ENCODE peak calls at places on chromosomes 5 and 9, in ten cellular contexts. One of them, this sample, is unnamed.

GRCh38 chr5:170154744-170155143 is 49.0 kb downstream of the FOXI1 start:
- DNase-seq in tibial artery: no peak
- DNase-seq in AG04449: no peak
- DNase-seq in HCT116: no peak
- DNase-seq in CD8-positive, alpha-beta T cell: no peak
- DNase-seq in fibroblast of pulmonary artery: no peak
- DNase-seq in left ventricle myocardium inferior: no peak
- DNase-seq in foreskin fibroblast: no peak
- DNase-seq in DND-41: no peak
- DNase-seq in endodermal cell: no peak
- DNase-seq in this sample: no peak

GRCh38 chr5:15031180-15031579 is 159.6 kb upstream of the ANKH start:
- DNase-seq in tibial artery: no peak
- DNase-seq in AG04449: no peak
- DNase-seq in HCT116: no peak
- DNase-seq in CD8-positive, alpha-beta T cell: no peak
- DNase-seq in fibroblast of pulmonary artery: no peak
- DNase-seq in left ventricle myocardium inferior: no peak
- DNase-seq in foreskin fibroblast: no peak
- DNase-seq in DND-41: no peak
- DNase-seq in endodermal cell: no peak
- DNase-seq in this sample: no peak

GRCh38 chr5:124330595-124330994 is 415.8 kb downstream of the ZNF608 start:
- DNase-seq in tibial artery: no peak
- DNase-seq in AG04449: no peak
- DNase-seq in HCT116: no peak
- DNase-seq in CD8-positive, alpha-beta T cell: no peak
- DNase-seq in fibroblast of pulmonary artery: peak; percentile 34
- DNase-seq in left ventricle myocardium inferior: no peak
- DNase-seq in foreskin fibroblast: no peak
- DNase-seq in DND-41: no peak
- DNase-seq in endodermal cell: no peak
- DNase-seq in this sample: no peak

GRCh38 chr9:113307401-113307975 is 4.3 kb upstream of the RNF183 start:
- DNase-seq in tibial artery: no peak
- DNase-seq in AG04449: no peak
- DNase-seq in HCT116: no peak
- DNase-seq in CD8-positive, alpha-beta T cell: no peak
- DNase-seq in fibroblast of pulmonary artery: no peak
- DNase-seq in left ventricle myocardium inferior: no peak
- DNase-seq in foreskin fibroblast: no peak
- DNase-seq in DND-41: no peak
- DNase-seq in endodermal cell: no peak
- DNase-seq in this sample: no peak

GRCh38 chr5:144436007-144436406 is 265.3 kb downstream of the KCTD16 start:
- DNase-seq in tibial artery: no peak
- DNase-seq in AG04449: no peak
- DNase-seq in HCT116: no peak
- DNase-seq in CD8-positive, alpha-beta T cell: no peak
- DNase-seq in fibroblast of pulmonary artery: no peak
- DNase-seq in left ventricle myocardium inferior: no peak
- DNase-seq in foreskin fibroblast: no peak
- DNase-seq in DND-41: no peak
- DNase-seq in endodermal cell: no peak
- DNase-seq in this sample: no peak

GRCh38 chr9:77846957-77847574 is 184.5 kb downstream of the GNAQ start:
- DNase-seq in tibial artery: no peak
- DNase-seq in AG04449: no peak
- DNase-seq in HCT116: no peak
- DNase-seq in CD8-positive, alpha-beta T cell: no peak
- DNase-seq in fibroblast of pulmonary artery: peak; percentile 86
- DNase-seq in left ventricle myocardium inferior: no peak
- DNase-seq in foreskin fibroblast: no peak
- DNase-seq in DND-41: peak; percentile 57
- DNase-seq in endodermal cell: no peak
- DNase-seq in this sample: no peak

GRCh38 chr5:62037972-62038371 is 268.0 kb upstream of the KIF2A start:
- DNase-seq in tibial artery: no peak
- DNase-seq in AG04449: no peak
- DNase-seq in HCT116: no peak
- DNase-seq in CD8-positive, alpha-beta T cell: no peak
- DNase-seq in fibroblast of pulmonary artery: no peak
- DNase-seq in left ventricle myocardium inferior: no peak
- DNase-seq in foreskin fibroblast: no peak
- DNase-seq in DND-41: no peak
- DNase-seq in endodermal cell: no peak
- DNase-seq in this sample: no peak

GRCh38 chr9:70830618-70831017 is 290.8 kb downstream of the TRPM3 start:
- DNase-seq in tibial artery: no peak
- DNase-seq in AG04449: no peak
- DNase-seq in HCT116: no peak
- DNase-seq in CD8-positive, alpha-beta T cell: no peak
- DNase-seq in fibroblast of pulmonary artery: peak; percentile 17
- DNase-seq in left ventricle myocardium inferior: no peak
- DNase-seq in foreskin fibroblast: no peak
- DNase-seq in DND-41: no peak
- DNase-seq in endodermal cell: no peak
- DNase-seq in this sample: no peak

GRCh38 chr5:90437663-90438062 is 28.1 kb upstream of the CETN3 start:
- DNase-seq in tibial artery: no peak
- DNase-seq in AG04449: no peak
- DNase-seq in HCT116: no peak
- DNase-seq in CD8-positive, alpha-beta T cell: no peak
- DNase-seq in fibroblast of pulmonary artery: no peak
- DNase-seq in left ventricle myocardium inferior: no peak
- DNase-seq in foreskin fibroblast: no peak
- DNase-seq in DND-41: no peak
- DNase-seq in endodermal cell: no peak
- DNase-seq in this sample: no peak

GRCh38 chr9:130713286-130713975 is 19.9 kb downstream of the EXOSC2 start:
- DNase-seq in tibial artery: peak; percentile 79
- DNase-seq in AG04449: no peak
- DNase-seq in HCT116: no peak
- DNase-seq in CD8-positive, alpha-beta T cell: no peak
- DNase-seq in fibroblast of pulmonary artery: peak; percentile 42
- DNase-seq in left ventricle myocardium inferior: no peak
- DNase-seq in foreskin fibroblast: peak; percentile 28
- DNase-seq in DND-41: peak; percentile 15
- DNase-seq in endodermal cell: peak; percentile 66
- DNase-seq in this sample: no peak

GRCh38 chr9:128892223-128892892 is 10.4 kb downstream of the LRRC8A start:
- DNase-seq in tibial artery: peak; percentile 98
- DNase-seq in AG04449: no peak
- DNase-seq in HCT116: no peak
- DNase-seq in CD8-positive, alpha-beta T cell: peak; percentile 47
- DNase-seq in fibroblast of pulmonary artery: peak; percentile 94
- DNase-seq in left ventricle myocardium inferior: peak; percentile 88
- DNase-seq in foreskin fibroblast: peak; percentile 95
- DNase-seq in DND-41: no peak
- DNase-seq in endodermal cell: peak; percentile 52
- DNase-seq in this sample: no peak

DNA sequence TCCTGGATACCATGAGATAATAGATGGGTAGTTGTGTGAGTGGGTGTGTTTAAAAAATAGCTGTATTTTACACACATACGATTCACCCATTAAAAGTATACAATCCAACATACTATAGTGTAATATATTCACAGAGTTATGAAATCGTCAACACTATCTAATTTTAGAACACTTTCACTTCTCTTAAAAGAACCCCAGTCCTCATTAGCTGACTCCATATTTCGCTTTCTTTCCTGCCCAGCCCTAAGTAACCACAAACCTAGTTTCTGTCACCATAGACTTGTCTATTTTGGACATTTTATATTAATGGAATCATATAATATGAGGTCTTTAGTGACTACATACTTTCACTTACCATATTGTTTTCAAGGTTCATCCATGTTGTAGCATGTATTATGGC is 63.8 kb upstream of the S1PR3 start:
- DNase-seq in tibial artery: no peak
- DNase-seq in AG04449: no peak
- DNase-seq in HCT116: no peak
- DNase-seq in CD8-positive, alpha-beta T cell: no peak
- DNase-seq in fibroblast of pulmonary artery: no peak
- DNase-seq in left ventricle myocardium inferior: no peak
- DNase-seq in foreskin fibroblast: no peak
- DNase-seq in DND-41: no peak
- DNase-seq in endodermal cell: no peak
- DNase-seq in this sample: no peak
- H3K4me3 ChIP-seq in tibial artery: no peak overlapping the region
- H3K4me3 ChIP-seq in AG04449: no peak overlapping the region
- H3K4me3 ChIP-seq in HCT116: no peak overlapping the region
- H3K4me3 ChIP-seq in CD8-positive, alpha-beta T cell: no peak overlapping the region
- H3K4me3 ChIP-seq in fibroblast of pulmonary artery: no peak overlapping the region
- H3K4me3 ChIP-seq in left ventricle myocardium inferior: no peak overlapping the region
- H3K4me3 ChIP-seq in foreskin fibroblast: no peak overlapping the region
- H3K4me3 ChIP-seq in DND-41: no peak overlapping the region
- H3K4me3 ChIP-seq in endodermal cell: no peak overlapping the region
- H3K4me3 ChIP-seq in this sample: no peak overlapping the region

GRCh38 chr5:111075520-111075919 is 4.0 kb downstream of the TSLP start:
- DNase-seq in tibial artery: no peak
- DNase-seq in AG04449: peak; percentile 84
- DNase-seq in HCT116: peak; percentile 44
- DNase-seq in CD8-positive, alpha-beta T cell: no peak
- DNase-seq in fibroblast of pulmonary artery: peak; percentile 92
- DNase-seq in left ventricle myocardium inferior: no peak
- DNase-seq in foreskin fibroblast: peak; percentile 67
- DNase-seq in DND-41: no peak
- DNase-seq in endodermal cell: no peak
- DNase-seq in this sample: no peak
- TF ChIP-seq CTCF in tibial artery: no peak
- TF ChIP-seq CTCF in AG04449: no peak
- TF ChIP-seq CTCF in HCT116: no peak
- TF ChIP-seq CTCF in CD8-positive, alpha-beta T cell: no peak
- TF ChIP-seq CTCF in fibroblast of pulmonary artery: no peak
- TF ChIP-seq CTCF in left ventricle myocardium inferior: no peak
- TF ChIP-seq CTCF in foreskin fibroblast: no peak
- TF ChIP-seq CTCF in DND-41: no peak
- TF ChIP-seq CTCF in endodermal cell: no peak
- TF ChIP-seq CTCF in this sample: no peak

GRCh38 chr5:130992095-130992494 is 173.0 kb downstream of the HINT1 start:
- DNase-seq in tibial artery: no peak
- DNase-seq in AG04449: peak; percentile 57
- DNase-seq in HCT116: no peak
- DNase-seq in CD8-positive, alpha-beta T cell: no peak
- DNase-seq in fibroblast of pulmonary artery: peak; percentile 1
- DNase-seq in left ventricle myocardium inferior: no peak
- DNase-seq in foreskin fibroblast: peak; percentile 63
- DNase-seq in DND-41: no peak
- DNase-seq in endodermal cell: no peak
- DNase-seq in this sample: no peak

GRCh38 chr5:130992621-130993020 is 172.4 kb downstream of the HINT1 start:
- DNase-seq in tibial artery: no peak
- DNase-seq in AG04449: no peak
- DNase-seq in HCT116: no peak
- DNase-seq in CD8-positive, alpha-beta T cell: no peak
- DNase-seq in fibroblast of pulmonary artery: no peak
- DNase-seq in left ventricle myocardium inferior: no peak
- DNase-seq in foreskin fibroblast: peak; percentile 10
- DNase-seq in DND-41: no peak
- DNase-seq in endodermal cell: no peak
- DNase-seq in this sample: no peak

GRCh38 chr5:130995851-130996250 is 169.2 kb downstream of the HINT1 start:
- DNase-seq in tibial artery: no peak
- DNase-seq in AG04449: no peak
- DNase-seq in HCT116: no peak
- DNase-seq in CD8-positive, alpha-beta T cell: no peak
- DNase-seq in fibroblast of pulmonary artery: no peak
- DNase-seq in left ventricle myocardium inferior: no peak
- DNase-seq in foreskin fibroblast: no peak
- DNase-seq in DND-41: no peak
- DNase-seq in endodermal cell: no peak
- DNase-seq in this sample: no peak

GRCh38 chr5:130995254-130995515 is 169.9 kb downstream of the HINT1 start:
- DNase-seq in tibial artery: no peak
- DNase-seq in AG04449: no peak
- DNase-seq in HCT116: no peak
- DNase-seq in CD8-positive, alpha-beta T cell: no peak
- DNase-seq in fibroblast of pulmonary artery: no peak
- DNase-seq in left ventricle myocardium inferior: no peak
- DNase-seq in foreskin fibroblast: no peak
- DNase-seq in DND-41: no peak
- DNase-seq in endodermal cell: no peak
- DNase-seq in this sample: no peak

GRCh38 chr5:130994496-130995253 is 170.4 kb downstream of the HINT1 start:
- DNase-seq in tibial artery: no peak
- DNase-seq in AG04449: no peak
- DNase-seq in HCT116: no peak
- DNase-seq in CD8-positive, alpha-beta T cell: no peak
- DNase-seq in fibroblast of pulmonary artery: no peak
- DNase-seq in left ventricle myocardium inferior: no peak
- DNase-seq in foreskin fibroblast: no peak
- DNase-seq in DND-41: no peak
- DNase-seq in endodermal cell: no peak
- DNase-seq in this sample: no peak
- H3K4me3 ChIP-seq in tibial artery: no peak overlapping the region
- H3K4me3 ChIP-seq in AG04449: no peak overlapping the region
- H3K4me3 ChIP-seq in HCT116: no peak overlapping the region
- H3K4me3 ChIP-seq in CD8-positive, alpha-beta T cell: no peak overlapping the region
- H3K4me3 ChIP-seq in fibroblast of pulmonary artery: no peak overlapping the region
- H3K4me3 ChIP-seq in left ventricle myocardium inferior: no peak overlapping the region
- H3K4me3 ChIP-seq in foreskin fibroblast: no peak overlapping the region
- H3K4me3 ChIP-seq in DND-41: no peak overlapping the region
- H3K4me3 ChIP-seq in endodermal cell: no peak overlapping the region
- H3K4me3 ChIP-seq in this sample: no peak overlapping the region

GRCh38 chr5:59198365-59198764 is 615.5 kb downstream of the RAB3C start:
- DNase-seq in tibial artery: no peak
- DNase-seq in AG04449: no peak
- DNase-seq in HCT116: no peak
- DNase-seq in CD8-positive, alpha-beta T cell: no peak
- DNase-seq in fibroblast of pulmonary artery: no peak
- DNase-seq in left ventricle myocardium inferior: no peak
- DNase-seq in foreskin fibroblast: no peak
- DNase-seq in DND-41: no peak
- DNase-seq in endodermal cell: no peak
- DNase-seq in this sample: no peak

GRCh38 chr5:59193616-59194319 is 610.9 kb downstream of the RAB3C start:
- DNase-seq in tibial artery: no peak
- DNase-seq in AG04449: peak; percentile 95
- DNase-seq in HCT116: no peak
- DNase-seq in CD8-positive, alpha-beta T cell: no peak
- DNase-seq in fibroblast of pulmonary artery: peak; percentile 95
- DNase-seq in left ventricle myocardium inferior: no peak
- DNase-seq in foreskin fibroblast: peak; percentile 97
- DNase-seq in DND-41: no peak
- DNase-seq in endodermal cell: no peak
- DNase-seq in this sample: no peak

GRCh38 chr5:59197911-59198310 is 615.0 kb downstream of the RAB3C start:
- DNase-seq in tibial artery: no peak
- DNase-seq in AG04449: no peak
- DNase-seq in HCT116: no peak
- DNase-seq in CD8-positive, alpha-beta T cell: no peak
- DNase-seq in fibroblast of pulmonary artery: no peak
- DNase-seq in left ventricle myocardium inferior: no peak
- DNase-seq in foreskin fibroblast: no peak
- DNase-seq in DND-41: no peak
- DNase-seq in endodermal cell: no peak
- DNase-seq in this sample: no peak

GRCh38 chr5:59199868-59200267 is 617.0 kb downstream of the RAB3C start:
- DNase-seq in tibial artery: no peak
- DNase-seq in AG04449: no peak
- DNase-seq in HCT116: no peak
- DNase-seq in CD8-positive, alpha-beta T cell: no peak
- DNase-seq in fibroblast of pulmonary artery: no peak
- DNase-seq in left ventricle myocardium inferior: no peak
- DNase-seq in foreskin fibroblast: no peak
- DNase-seq in DND-41: no peak
- DNase-seq in endodermal cell: no peak
- DNase-seq in this sample: no peak

GRCh38 chr5:59198832-59199231 is 616.0 kb downstream of the RAB3C start:
- DNase-seq in tibial artery: no peak
- DNase-seq in AG04449: no peak
- DNase-seq in HCT116: no peak
- DNase-seq in CD8-positive, alpha-beta T cell: no peak
- DNase-seq in fibroblast of pulmonary artery: no peak
- DNase-seq in left ventricle myocardium inferior: no peak
- DNase-seq in foreskin fibroblast: no peak
- DNase-seq in DND-41: no peak
- DNase-seq in endodermal cell: no peak
- DNase-seq in this sample: no peak
- TF ChIP-seq CTCF in tibial artery: no peak
- TF ChIP-seq CTCF in AG04449: no peak
- TF ChIP-seq CTCF in HCT116: no peak
- TF ChIP-seq CTCF in CD8-positive, alpha-beta T cell: no peak
- TF ChIP-seq CTCF in fibroblast of pulmonary artery: no peak
- TF ChIP-seq CTCF in left ventricle myocardium inferior: no peak
- TF ChIP-seq CTCF in foreskin fibroblast: no peak
- TF ChIP-seq CTCF in DND-41: no peak
- TF ChIP-seq CTCF in endodermal cell: no peak
- TF ChIP-seq CTCF in this sample: no peak